ENCODE peak calls at places on chromosome 1, in six cellular contexts. Q is psoas muscle; S is posterior cingulate gyrus; B is stimulated activated CD8-positive, alpha-beta memory T cell treated with anti-CD3 and anti-CD28 coated beads, Interleukin-15, amount 100 ng/mL, for 24 hours; V is fibroblast of pulmonary artery; O is stimulated activated CD4-positive, alpha-beta T cell treated with anti-CD3 and anti-CD28 coated beads, Interleukin-2, amount 100 ng/mL, for 4 hours. E is an unnamed sample.

GRCh38 chr1:100443739-100444571 is 91.6 kb downstream of the CDC14A start:
- DNase-seq in B (no peak), O (no peak), Q (no peak), V (peak), S (no peak), E (no peak)

GRCh38 chr1:41433501-41433900 is 51.0 kb downstream of the EDN2 start:
- DNase-seq in S (peak), B (no peak), O (no peak), Q (no peak), V (no peak), E (no peak)

GRCh38 chr1:34929497-34929852 is at the start of gene DLGAP3:
- DNase-seq in Q (no peak), S (peak), B (no peak), O (no peak), V (no peak), E (peak)

GRCh38 chr1:208223136-208223535 is 21.0 kb downstream of the PLXNA2 start:
- DNase-seq in V (no peak), O (no peak), B (no peak), Q (no peak), S (no peak), E (no peak)

GRCh38 chr1:69947837-69948236 is 257.5 kb downstream of the LRRC40 start:
- DNase-seq in V (no peak), O (no peak), S (no peak), Q (no peak), B (no peak), E (no peak)

GRCh38 chr1:8591547-8591946 is 225.9 kb downstream of the RERE start:
- DNase-seq in B (no peak), O (no peak), S (no peak), V (no peak), Q (no peak), E (no peak)

GRCh38 chr1:30707412-30708360 is 15.7 kb downstream of the MATN1 start:
- DNase-seq in O (peak), V (peak), B (peak), S (peak), Q (peak), E (peak)

GRCh38 chr1:210332719-210333398 is 4.2 kb downstream of the HHAT start:
- DNase-seq in O (no peak), S (no peak), B (no peak), Q (no peak), V (no peak), E (no peak)

GRCh38 chr1:50420689-50421365 is 2.4 kb downstream of the DMRTA2 start:
- DNase-seq in B (no peak), Q (no peak), S (peak), O (no peak), V (no peak), E (no peak)

GRCh38 chr1:226738421-226738994 is 574 bp downstream of the ITPKB start:
- DNase-seq in B (no peak), Q (peak), V (peak), S (peak), O (no peak), E (no peak)

GRCh38 chr1:153390938-153391710 is at the start of gene S100A8:
- DNase-seq in S (peak), B (no peak), O (no peak), Q (peak), V (peak), E (no peak)